ENCODE peak calls at places on chromosomes 2 and 18, in nine cellular contexts. I, G, T, E, C, U, D, L and Z are unnamed samples.

GRCh38 chr18:23994361-23994902 is 20.1 kb upstream of the TTC39C start:
- DNase-seq in E (peak; percentile 44), D (peak; percentile 21), C (peak; percentile 71), T (peak; percentile 83), L (no peak), U (peak; percentile 37), I (peak; percentile 30), G (peak; percentile 78), Z (peak; percentile 92)

GRCh38 chr2:172893654-172894053 is 158.0 kb downstream of the RAPGEF4 start:
- DNase-seq in D (no peak), C (no peak), I (no peak), U (no peak), E (no peak), T (no peak), G (no peak), L (no peak), Z (no peak)

GRCh38 chr2:193556766-193557470 is 1362.2 kb upstream of the TMEFF2 start:
- DNase-seq in G (no peak), I (no peak), U (no peak), D (no peak), L (no peak), E (no peak), C (no peak), T (no peak), Z (peak; percentile 35)

GRCh38 chr2:121034551-121034950 is 250.5 kb downstream of the TFCP2L1 start:
- DNase-seq in T (no peak), L (peak; percentile 60), U (no peak), C (peak; percentile 24), D (no peak), E (no peak), G (no peak), I (no peak), Z (no peak)

GRCh38 chr2:201938151-201938815 is 95.4 kb upstream of the FZD7 start:
- DNase-seq in C (no peak), D (no peak), T (peak; percentile 44), G (no peak), U (no peak), E (no peak), I (no peak), L (no peak), Z (no peak)

GRCh38 chr2:209276000-209276399 is 147.8 kb upstream of the MAP2 start:
- DNase-seq in E (no peak), T (no peak), U (no peak), C (no peak), L (no peak), G (no peak), I (no peak), D (no peak), Z (no peak)

GRCh38 chr2:81853331-81853730 is 1548.8 kb upstream of the LRRTM1 start:
- DNase-seq in D (no peak), T (peak; percentile 0), I (no peak), C (no peak), U (no peak), E (no peak), G (no peak), L (no peak), Z (no peak)

GRCh38 chr2:42493885-42494433 is at the start of gene KCNG3:
- DNase-seq in T (peak; percentile 7), L (no peak), I (peak; percentile 84), E (peak; percentile 72), C (no peak), G (no peak), D (peak; percentile 93), U (peak; percentile 11), Z (peak; percentile 33)

GRCh38 chr2:195575879-195576391 is 81.1 kb upstream of the SLC39A10 start:
- DNase-seq in G (peak; percentile 88), C (no peak), U (no peak), I (peak; percentile 33), T (peak; percentile 91), L (no peak), D (peak; percentile 16), E (peak; percentile 78), Z (peak; percentile 63)

GRCh38 chr18:57753063-57753462 is 50.1 kb downstream of the ATP8B1 start:
- DNase-seq in D (no peak), I (no peak), U (no peak), E (no peak), L (no peak), T (no peak), G (no peak), C (no peak), Z (no peak)

GRCh38 chr2:3535794-3536681 is 16.7 kb upstream of the ADI1 start:
- DNase-seq in G (peak; percentile 72), T (peak; percentile 83), E (peak; percentile 66), I (peak; percentile 33), C (peak; percentile 85), L (no peak), D (no peak), U (no peak), Z (peak; percentile 89)

GRCh38 chr18:54764786-54765185 is 63.5 kb upstream of the RAB27B start:
- DNase-seq in T (no peak), D (no peak), G (no peak), C (no peak), L (no peak), U (no peak), I (no peak), E (no peak), Z (no peak)

GRCh38 chr2:42964444-42965081 is 172.2 kb upstream of the HAAO start:
- DNase-seq in L (no peak), U (no peak), I (no peak), G (peak; percentile 71), T (peak; percentile 99), E (no peak), C (peak; percentile 93), D (no peak), Z (peak; percentile 95)

GRCh38 chr18:59971871-59972270 is 72.1 kb downstream of the PMAIP1 start:
- DNase-seq in U (no peak), D (no peak), G (no peak), L (no peak), E (no peak), C (no peak), I (no peak), T (no peak), Z (no peak)

GRCh38 chr2:210195066-210195852 is 24.1 kb upstream of the KANSL1L start:
- DNase-seq in E (peak; percentile 57), L (no peak), C (no peak), I (no peak), T (peak; percentile 56), U (no peak), G (peak; percentile 16), D (peak; percentile 53), Z (peak; percentile 60)

GRCh38 chr2:112006076-112006410 is 49.0 kb upstream of the TMEM87B start:
- DNase-seq in U (no peak), T (peak; percentile 26), E (no peak), D (no peak), I (no peak), C (no peak), G (peak; percentile 53), L (no peak), Z (peak; percentile 73)

GRCh38 chr2:218123986-218124385 is 1.8 kb upstream of the CXCR2 start:
- DNase-seq in G (no peak), U (no peak), E (no peak), T (no peak), I (no peak), C (no peak), L (no peak), D (no peak), Z (no peak)

GRCh38 chr2:225165052-225165451 is 122.8 kb upstream of the DOCK10 start:
- DNase-seq in L (no peak), G (no peak), C (no peak), D (no peak), I (no peak), E (no peak), T (peak; percentile 72), U (no peak), Z (peak; percentile 54)

GRCh38 chr2:109482371-109482841 is 131.4 kb downstream of the SEPTIN10 start:
- DNase-seq in C (no peak), E (no peak), U (no peak), I (no peak), G (no peak), T (no peak), L (no peak), D (no peak), Z (peak; percentile 40)
- H3K4me3 ChIP-seq in C (no peak overlapping the region), E (no peak overlapping the region), U (no peak overlapping the region), I (no peak overlapping the region), G (no peak overlapping the region), T (no peak overlapping the region), L (no peak overlapping the region), D (no peak overlapping the region), Z (no peak overlapping the region)

GRCh38 chr18:28332071-28332470 is 155.1 kb upstream of the CDH2 start:
- DNase-seq in I (no peak), D (no peak), T (no peak), G (no peak), C (no peak), L (no peak), U (no peak), E (no peak), Z (no peak)
- H3K4me3 ChIP-seq in I (no peak overlapping the region), D (no peak overlapping the region), T (no peak overlapping the region), G (no peak overlapping the region), C (no peak overlapping the region), L (no peak overlapping the region), U (no peak overlapping the region), E (no peak overlapping the region), Z (no peak overlapping the region)

DNA sequence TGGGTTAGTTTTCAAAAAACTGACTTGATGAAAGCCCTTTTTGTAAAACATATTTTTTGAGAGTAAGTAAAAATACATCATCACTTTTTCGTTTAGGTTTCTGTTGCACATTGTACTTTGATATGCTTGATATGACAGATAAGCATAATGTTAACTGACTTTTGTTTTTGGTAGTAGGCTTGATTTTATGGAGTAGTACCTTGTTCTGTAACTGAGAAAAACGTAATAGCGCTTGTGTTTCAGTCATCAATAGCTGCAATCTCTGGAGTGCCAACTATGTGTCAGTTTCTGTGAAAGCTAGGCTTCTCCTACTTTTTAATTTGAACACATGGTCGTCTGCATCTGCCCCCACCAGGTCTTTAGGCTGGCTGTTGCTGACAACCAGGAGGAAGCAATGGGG is 1.3 kb downstream of the LCLAT1 start:
- DNase-seq in L (no peak), D (no peak), T (no peak), C (no peak), E (no peak), G (no peak), I (no peak), U (no peak), Z (no peak)
- H3K4me3 ChIP-seq in L (peak overlapping the region; percentile 80), D (peak overlapping the region; percentile 71), T (peak overlapping the region; percentile 90), C (peak overlapping the region; percentile 86), E (peak overlapping the region; percentile 87), G (no peak overlapping the region), I (no peak overlapping the region), U (no peak overlapping the region), Z (peak overlapping the region; percentile 88)

GRCh38 chr18:27184115-27185024 is 738 bp downstream of the CHST9 start:
- DNase-seq in I (no peak), L (no peak), T (no peak), D (peak; percentile 49), C (no peak), E (no peak), G (no peak), U (no peak), Z (no peak)

GRCh38 chr18:27185025-27185763 is at the start of gene CHST9:
- DNase-seq in T (no peak), L (no peak), D (peak; percentile 73), U (no peak), I (no peak), G (no peak), E (no peak), C (no peak), Z (no peak)

GRCh38 chr18:27181726-27182125 is 3.4 kb downstream of the CHST9 start:
- DNase-seq in L (no peak), I (no peak), U (no peak), C (no peak), G (no peak), E (no peak), T (no peak), D (no peak), Z (no peak)

GRCh38 chr18:27188309-27188708 is 3.2 kb upstream of the CHST9 start:
- DNase-seq in L (no peak), U (no peak), E (no peak), G (no peak), C (no peak), D (no peak), I (no peak), T (no peak), Z (no peak)

GRCh38 chr18:27185897-27186296 is 789 bp upstream of the CHST9 start:
- DNase-seq in C (no peak), U (no peak), T (no peak), D (no peak), G (no peak), E (no peak), L (no peak), I (no peak), Z (no peak)
- H3K4me3 ChIP-seq in C (no peak overlapping the region), U (no peak overlapping the region), T (no peak overlapping the region), D (peak overlapping the region; percentile 69), G (no peak overlapping the region), E (no peak overlapping the region), L (no peak overlapping the region), I (no peak overlapping the region), Z (no peak overlapping the region)